ENCODE peak calls at places on chromosomes 11 and 22, in five cellular contexts. One of them, this sample, is unnamed.

GRCh38 chr11:75706260-75706729 is 11.3 kb upstream of the MOGAT2 start:
- DNase-seq in lower lobe of right lung: peak; percentile 84
- DNase-seq in heart right ventricle: peak; percentile 66
- DNase-seq in cardiac muscle cell: peak; percentile 90
- DNase-seq in right atrium auricular region: peak; percentile 68
- DNase-seq in this sample: peak; percentile 46

GRCh38 chr11:77191823-77192495 is 63.9 kb downstream of the MYO7A start:
- DNase-seq in lower lobe of right lung: peak; percentile 76
- DNase-seq in heart right ventricle: peak; percentile 29
- DNase-seq in cardiac muscle cell: peak; percentile 64
- DNase-seq in right atrium auricular region: no peak
- DNase-seq in this sample: peak; percentile 9

GRCh38 chr22:30279932-30280331 is 9.4 kb downstream of the CASTOR1 start:
- DNase-seq in lower lobe of right lung: no peak
- DNase-seq in heart right ventricle: no peak
- DNase-seq in cardiac muscle cell: no peak
- DNase-seq in right atrium auricular region: no peak
- DNase-seq in this sample: no peak

GRCh38 chr11:131723088-131723487 is 352.7 kb downstream of the NTM start:
- DNase-seq in lower lobe of right lung: no peak
- DNase-seq in heart right ventricle: no peak
- DNase-seq in cardiac muscle cell: peak; percentile 5
- DNase-seq in right atrium auricular region: no peak
- DNase-seq in this sample: no peak

GRCh38 chr11:90701040-90701439 is 478.2 kb upstream of the CHORDC1 start:
- DNase-seq in lower lobe of right lung: no peak
- DNase-seq in heart right ventricle: no peak
- DNase-seq in cardiac muscle cell: no peak
- DNase-seq in right atrium auricular region: no peak
- DNase-seq in this sample: no peak

GRCh38 chr11:116042125-116042524 is 537.9 kb upstream of the CADM1 start:
- DNase-seq in lower lobe of right lung: no peak
- DNase-seq in heart right ventricle: no peak
- DNase-seq in cardiac muscle cell: no peak
- DNase-seq in right atrium auricular region: no peak
- DNase-seq in this sample: no peak

GRCh38 chr22:45285431-45286058 is 796 bp downstream of the UPK3A start:
- DNase-seq in lower lobe of right lung: no peak
- DNase-seq in heart right ventricle: no peak
- DNase-seq in cardiac muscle cell: no peak
- DNase-seq in right atrium auricular region: no peak
- DNase-seq in this sample: no peak

GRCh38 chr22:29907753-29908515 is 25.0 kb downstream of the MTMR3 start:
- DNase-seq in lower lobe of right lung: peak; percentile 82
- DNase-seq in heart right ventricle: peak; percentile 72
- DNase-seq in cardiac muscle cell: peak; percentile 93
- DNase-seq in right atrium auricular region: peak; percentile 79
- DNase-seq in this sample: no peak

GRCh38 chr11:45188127-45188526 is 41.7 kb downstream of the PRDM11 start:
- DNase-seq in lower lobe of right lung: no peak
- DNase-seq in heart right ventricle: no peak
- DNase-seq in cardiac muscle cell: no peak
- DNase-seq in right atrium auricular region: no peak
- DNase-seq in this sample: no peak

GRCh38 chr11:65589444-65590239 is 6.0 kb downstream of the KCNK7 start:
- DNase-seq in lower lobe of right lung: no peak
- DNase-seq in heart right ventricle: no peak
- DNase-seq in cardiac muscle cell: no peak
- DNase-seq in right atrium auricular region: no peak
- DNase-seq in this sample: no peak

GRCh38 chr11:132643239-132643638 is 889.1 kb downstream of the OPCML start:
- DNase-seq in lower lobe of right lung: no peak
- DNase-seq in heart right ventricle: no peak
- DNase-seq in cardiac muscle cell: no peak
- DNase-seq in right atrium auricular region: no peak
- DNase-seq in this sample: no peak

GRCh38 chr11:78080818-78081495 is 1.3 kb upstream of the NDUFC2 start:
- DNase-seq in lower lobe of right lung: no peak
- DNase-seq in heart right ventricle: no peak
- DNase-seq in cardiac muscle cell: peak; percentile 93
- DNase-seq in right atrium auricular region: no peak
- DNase-seq in this sample: no peak

GRCh38 chr11:67436459-67437081 is 912 bp downstream of the PTPRCAP start:
- DNase-seq in lower lobe of right lung: no peak
- DNase-seq in heart right ventricle: no peak
- DNase-seq in cardiac muscle cell: peak; percentile 22
- DNase-seq in right atrium auricular region: no peak
- DNase-seq in this sample: peak; percentile 62

GRCh38 chr22:40449676-40450035 is 79.3 kb downstream of the SGSM3 start:
- DNase-seq in lower lobe of right lung: no peak
- DNase-seq in heart right ventricle: no peak
- DNase-seq in cardiac muscle cell: peak; percentile 78
- DNase-seq in right atrium auricular region: no peak
- DNase-seq in this sample: no peak

GRCh38 chr11:57370251-57370650 is 10.7 kb downstream of the PRG3 start:
- DNase-seq in lower lobe of right lung: no peak
- DNase-seq in heart right ventricle: no peak
- DNase-seq in cardiac muscle cell: no peak
- DNase-seq in right atrium auricular region: no peak
- DNase-seq in this sample: no peak

GRCh38 chr11:72921028-72921716 is 107.0 kb downstream of the ATG16L2 start:
- DNase-seq in lower lobe of right lung: no peak
- DNase-seq in heart right ventricle: no peak
- DNase-seq in cardiac muscle cell: no peak
- DNase-seq in right atrium auricular region: no peak
- DNase-seq in this sample: no peak

GRCh38 chr11:81422402-81422801 is 1311.3 kb downstream of the FAM181B start:
- DNase-seq in lower lobe of right lung: no peak
- DNase-seq in heart right ventricle: no peak
- DNase-seq in cardiac muscle cell: no peak
- DNase-seq in right atrium auricular region: no peak
- DNase-seq in this sample: no peak

GRCh38 chr22:39462443-39463147 is 5.8 kb downstream of the MGAT3 start:
- DNase-seq in lower lobe of right lung: no peak
- DNase-seq in heart right ventricle: peak; percentile 74
- DNase-seq in cardiac muscle cell: no peak
- DNase-seq in right atrium auricular region: no peak
- DNase-seq in this sample: no peak

GRCh38 chr11:47495856-47496217 is 46.9 kb upstream of the RAPSN start:
- DNase-seq in lower lobe of right lung: no peak
- DNase-seq in heart right ventricle: no peak
- DNase-seq in cardiac muscle cell: no peak
- DNase-seq in right atrium auricular region: no peak
- DNase-seq in this sample: no peak
- H3K27ac ChIP-seq in lower lobe of right lung: no peak overlapping the region
- H3K27ac ChIP-seq in heart right ventricle: no peak overlapping the region
- H3K27ac ChIP-seq in cardiac muscle cell: peak overlapping the region; percentile 37
- H3K27ac ChIP-seq in right atrium auricular region: no peak overlapping the region
- H3K27ac ChIP-seq in this sample: no peak overlapping the region

GRCh38 chr22:38295339-38295738 is 21.9 kb downstream of the CSNK1E start:
- DNase-seq in lower lobe of right lung: no peak
- DNase-seq in heart right ventricle: no peak
- DNase-seq in cardiac muscle cell: no peak
- DNase-seq in right atrium auricular region: no peak
- DNase-seq in this sample: no peak
- H3K27ac ChIP-seq in lower lobe of right lung: no peak overlapping the region
- H3K27ac ChIP-seq in heart right ventricle: no peak overlapping the region
- H3K27ac ChIP-seq in cardiac muscle cell: no peak overlapping the region
- H3K27ac ChIP-seq in right atrium auricular region: no peak overlapping the region
- H3K27ac ChIP-seq in this sample: no peak overlapping the region

DNA sequence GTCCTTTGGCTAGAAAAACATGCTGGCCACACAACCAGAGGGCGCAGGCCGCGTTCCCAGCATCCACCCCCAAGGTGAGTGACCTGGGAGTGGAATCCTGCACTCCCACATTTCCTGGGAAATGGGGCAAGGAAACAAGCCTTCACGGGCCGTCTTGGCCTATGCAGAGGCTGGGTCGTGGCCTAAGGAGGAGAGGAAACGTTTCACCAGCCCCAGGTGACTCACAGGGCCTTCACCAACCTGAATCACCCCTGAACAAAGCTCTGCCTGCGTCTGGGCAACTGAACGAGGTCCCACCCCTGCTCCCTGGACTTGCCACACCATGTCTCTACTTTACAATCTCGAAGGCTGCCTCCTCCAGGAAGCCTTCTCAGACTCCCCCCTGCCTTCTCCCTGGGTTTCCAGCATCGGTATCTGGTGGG is 13.2 kb downstream of the MYH9 start:
- DNase-seq in lower lobe of right lung: no peak
- DNase-seq in heart right ventricle: no peak
- DNase-seq in cardiac muscle cell: peak; percentile 43
- DNase-seq in right atrium auricular region: no peak
- DNase-seq in this sample: peak; percentile 66
- H3K27ac ChIP-seq in lower lobe of right lung: peak overlapping the region; percentile 81
- H3K27ac ChIP-seq in heart right ventricle: peak overlapping the region; percentile 1
- H3K27ac ChIP-seq in cardiac muscle cell: peak overlapping the region; percentile 76
- H3K27ac ChIP-seq in right atrium auricular region: peak overlapping the region; percentile 87
- H3K27ac ChIP-seq in this sample: peak overlapping the region; percentile 2

DNA sequence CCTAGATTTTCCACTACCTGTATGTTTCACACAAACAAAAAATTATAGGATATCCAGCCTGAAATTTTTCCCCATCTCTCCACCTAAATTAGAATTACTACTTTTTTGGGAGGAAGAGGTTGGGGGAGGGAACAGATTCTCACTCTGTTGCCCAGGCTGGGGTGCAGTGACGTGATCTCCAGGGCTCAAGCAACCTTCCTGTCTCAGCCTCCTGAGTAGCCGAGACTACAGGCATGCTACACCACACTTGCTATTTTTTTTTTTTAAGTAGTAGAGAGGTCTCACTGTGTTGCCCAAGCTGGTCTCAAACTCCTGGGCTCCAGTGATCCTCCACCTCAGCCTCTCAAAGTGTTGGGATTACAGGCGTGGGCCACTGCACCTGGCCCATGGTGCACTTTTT is 9.5 kb downstream of the JAML start:
- DNase-seq in lower lobe of right lung: no peak
- DNase-seq in heart right ventricle: no peak
- DNase-seq in cardiac muscle cell: no peak
- DNase-seq in right atrium auricular region: no peak
- DNase-seq in this sample: no peak
- H3K27ac ChIP-seq in lower lobe of right lung: peak overlapping the region; percentile 51
- H3K27ac ChIP-seq in heart right ventricle: no peak overlapping the region
- H3K27ac ChIP-seq in cardiac muscle cell: no peak overlapping the region
- H3K27ac ChIP-seq in right atrium auricular region: no peak overlapping the region
- H3K27ac ChIP-seq in this sample: no peak overlapping the region

GRCh38 chr22:37545703-37546435 is 14.4 kb upstream of the CDC42EP1 start:
- DNase-seq in lower lobe of right lung: peak; percentile 90
- DNase-seq in heart right ventricle: peak; percentile 94
- DNase-seq in cardiac muscle cell: peak; percentile 100
- DNase-seq in right atrium auricular region: peak; percentile 94
- DNase-seq in this sample: no peak
- H3K27ac ChIP-seq in lower lobe of right lung: peak overlapping the region; percentile 93
- H3K27ac ChIP-seq in heart right ventricle: peak overlapping the region; percentile 84
- H3K27ac ChIP-seq in cardiac muscle cell: peak overlapping the region; percentile 73
- H3K27ac ChIP-seq in right atrium auricular region: peak overlapping the region; percentile 84
- H3K27ac ChIP-seq in this sample: no peak overlapping the region

GRCh38 chr11:450809-451451 is 851 bp downstream of the PTDSS2 start:
- DNase-seq in lower lobe of right lung: peak; percentile 82
- DNase-seq in heart right ventricle: no peak
- DNase-seq in cardiac muscle cell: peak; percentile 65
- DNase-seq in right atrium auricular region: peak; percentile 69
- DNase-seq in this sample: peak; percentile 85
- H3K27ac ChIP-seq in lower lobe of right lung: peak overlapping the region; percentile 90
- H3K27ac ChIP-seq in heart right ventricle: peak overlapping the region; percentile 41
- H3K27ac ChIP-seq in cardiac muscle cell: peak overlapping the region; percentile 89
- H3K27ac ChIP-seq in right atrium auricular region: peak overlapping the region; percentile 91
- H3K27ac ChIP-seq in this sample: peak overlapping the region; percentile 75

GRCh38 chr11:122808494-122808893 is 29.8 kb upstream of the CRTAM start:
- DNase-seq in lower lobe of right lung: no peak
- DNase-seq in heart right ventricle: no peak
- DNase-seq in cardiac muscle cell: peak; percentile 78
- DNase-seq in right atrium auricular region: no peak
- DNase-seq in this sample: no peak
- H3K27ac ChIP-seq in lower lobe of right lung: peak overlapping the region; percentile 1
- H3K27ac ChIP-seq in heart right ventricle: no peak overlapping the region
- H3K27ac ChIP-seq in cardiac muscle cell: no peak overlapping the region
- H3K27ac ChIP-seq in right atrium auricular region: no peak overlapping the region
- H3K27ac ChIP-seq in this sample: no peak overlapping the region

GRCh38 chr11:64081663-64082442 is 46.1 kb downstream of the FLRT1 start:
- DNase-seq in lower lobe of right lung: no peak
- DNase-seq in heart right ventricle: no peak
- DNase-seq in cardiac muscle cell: no peak
- DNase-seq in right atrium auricular region: no peak
- DNase-seq in this sample: no peak

GRCh38 chr11:64084962-64085710 is 49.4 kb downstream of the FLRT1 start:
- DNase-seq in lower lobe of right lung: no peak
- DNase-seq in heart right ventricle: no peak
- DNase-seq in cardiac muscle cell: no peak
- DNase-seq in right atrium auricular region: no peak
- DNase-seq in this sample: no peak

GRCh38 chr11:64085915-64086262 is 50.2 kb downstream of the FLRT1 start:
- DNase-seq in lower lobe of right lung: no peak
- DNase-seq in heart right ventricle: no peak
- DNase-seq in cardiac muscle cell: no peak
- DNase-seq in right atrium auricular region: no peak
- DNase-seq in this sample: no peak

GRCh38 chr11:64084146-64084961 is 48.6 kb downstream of the FLRT1 start:
- DNase-seq in lower lobe of right lung: no peak
- DNase-seq in heart right ventricle: no peak
- DNase-seq in cardiac muscle cell: no peak
- DNase-seq in right atrium auricular region: no peak
- DNase-seq in this sample: no peak

DNA sequence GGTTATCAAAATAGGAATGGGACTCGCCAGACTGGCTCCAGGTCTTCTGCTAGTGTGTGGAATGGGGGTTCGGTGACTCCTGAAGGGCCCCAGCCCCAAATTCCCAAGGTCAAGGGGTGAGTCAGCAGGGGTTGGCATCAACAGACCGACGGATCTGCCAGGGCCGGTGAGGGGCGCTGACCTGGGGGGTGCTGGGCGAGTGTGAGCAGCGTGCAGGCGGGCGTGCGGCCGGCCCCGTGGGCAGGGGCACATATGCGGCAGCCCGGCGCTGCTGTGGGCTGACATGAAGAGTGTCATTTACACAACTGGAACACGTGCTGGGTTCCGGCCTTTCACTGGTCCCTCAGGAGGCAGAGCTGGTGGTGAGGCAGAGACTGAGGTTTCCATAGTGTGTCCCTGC is 48.0 kb downstream of the FLRT1 start:
- DNase-seq in lower lobe of right lung: no peak
- DNase-seq in heart right ventricle: no peak
- DNase-seq in cardiac muscle cell: no peak
- DNase-seq in right atrium auricular region: no peak
- DNase-seq in this sample: no peak
- H3K27ac ChIP-seq in lower lobe of right lung: no peak overlapping the region
- H3K27ac ChIP-seq in heart right ventricle: no peak overlapping the region
- H3K27ac ChIP-seq in cardiac muscle cell: no peak overlapping the region
- H3K27ac ChIP-seq in right atrium auricular region: no peak overlapping the region
- H3K27ac ChIP-seq in this sample: no peak overlapping the region

This sample was measured in CD8-positive, alpha-beta memory T cell.